ENCODE peak calls at places on chromosomes 5 and 9, in four cellular contexts. M is T-helper 17 cell, Q is mucosa of descending colon, C is endothelial cell. Z is an unnamed sample.

GRCh38 chr9:136793063-136793946 is 2.2 kb downstream of the TMEM141 start:
- DNase-seq in Q (peak), M (no peak), C (no peak), Z (no peak)

GRCh38 chr5:87156631-87157030 is 111.1 kb upstream of the RASA1 start:
- DNase-seq in Q (no peak), C (no peak), M (no peak), Z (no peak)

GRCh38 chr9:124779368-124780059 is 2.6 kb downstream of the OLFML2A start:
- DNase-seq in M (no peak), C (no peak), Q (no peak), Z (no peak)

GRCh38 chr5:151950681-151951080 is 26.0 kb upstream of the GLRA1 start:
- DNase-seq in M (no peak), Q (no peak), C (no peak), Z (no peak)

GRCh38 chr9:7055201-7055903 is 297.6 kb downstream of the KDM4C start:
- DNase-seq in C (no peak), M (no peak), Q (no peak), Z (no peak)

GRCh38 chr9:27765931-27766835 is 192.9 kb upstream of the C9orf72 start:
- DNase-seq in C (no peak), M (no peak), Q (no peak), Z (no peak)

GRCh38 chr5:172274951-172275753 is 8.4 kb downstream of the UBTD2 start:
- DNase-seq in C (no peak), Q (no peak), M (no peak), Z (peak)

GRCh38 chr9:112754578-112754977 is 4.0 kb downstream of the SNX30 start:
- DNase-seq in Q (no peak), M (no peak), C (no peak), Z (no peak)

GRCh38 chr5:147037517-147038205 is 159.1 kb upstream of the PPP2R2B start:
- DNase-seq in C (no peak), M (no peak), Q (no peak), Z (no peak)

GRCh38 chr9:38432922-38433510 is 8.8 kb upstream of the IGFBPL1 start:
- DNase-seq in M (no peak), Q (no peak), C (peak), Z (no peak)

GRCh38 chr9:113580041-113580953 is 116.8 kb downstream of the RGS3 start:
- DNase-seq in Q (peak), M (peak), C (no peak), Z (peak)

GRCh38 chr5:104189031-104189430 is 626.4 kb upstream of the NUDT12 start:
- DNase-seq in Q (no peak), M (no peak), C (no peak), Z (no peak)

GRCh38 chr5:155943516-155944407 is 383.2 kb upstream of the SGCD start:
- DNase-seq in M (no peak), C (peak), Q (peak), Z (no peak)

GRCh38 chr9:137049544-137050449 is 3.8 kb upstream of the NPDC1 start:
- DNase-seq in M (peak), C (peak), Q (peak), Z (no peak)

GRCh38 chr5:33074548-33074947 is 363.4 kb downstream of the NPR3 start:
- DNase-seq in M (no peak), C (no peak), Q (no peak), Z (no peak)

GRCh38 chr5:72210913-72211670 is 103.8 kb downstream of the MAP1B start:
- DNase-seq in C (no peak), M (no peak), Q (no peak), Z (no peak)

GRCh38 chr5:40578501-40579451 is 100.9 kb upstream of the PTGER4 start:
- DNase-seq in M (no peak), C (no peak), Q (no peak), Z (no peak)

GRCh38 chr9:36144322-36145206 is 8.0 kb downstream of the GLIPR2 start:
- DNase-seq in Q (no peak), M (no peak), C (no peak), Z (no peak)

GRCh38 chr5:1089621-1090040 is 22.2 kb downstream of the SLC12A7 start:
- DNase-seq in M (no peak), Q (peak), C (no peak), Z (no peak)

GRCh38 chr5:144189800-144190429 is 19.2 kb downstream of the KCTD16 start:
- DNase-seq in C (no peak), Q (no peak), M (peak), Z (no peak)

GRCh38 chr5:64603676-64604075 is 86.6 kb upstream of the SHISAL2B start:
- DNase-seq in Q (no peak), C (no peak), M (no peak), Z (no peak)